ENCODE peak calls at places on chromosome 14, in nine cellular contexts. H is GM06990; E is HT-29; Z is NCI-H1417; D is stomach; C is hepatic stellate cell; I is psoas muscle; L is GM12865; V is activated T-cell treated with anti-CD3 and anti-CD28 coated beads, Interleukin-2, amount 50 U/mL, for 72 hours. F is an unnamed sample.

GRCh38 chr14:41419709-41420108 is 187.0 kb upstream of the LRFN5 start:
- DNase-seq in D (no peak), H (no peak), V (no peak), I (no peak), E (no peak), Z (no peak), C (no peak), L (no peak), F (no peak)

GRCh38 chr14:23930742-23931141 is 22.8 kb upstream of the DHRS4 start:
- DNase-seq in L (no peak), Z (no peak), V (no peak), C (peak), E (no peak), H (no peak), D (no peak), I (no peak), F (peak)

GRCh38 chr14:103740991-103741689 is 25.5 kb downstream of the ZFYVE21 start:
- DNase-seq in Z (no peak), L (no peak), H (no peak), I (no peak), D (no peak), V (no peak), E (no peak), C (no peak), F (no peak)

GRCh38 chr14:70641548-70642312 is at the start of gene TTC9:
- DNase-seq in I (peak), Z (peak), E (no peak), H (peak), C (peak), V (peak), D (peak), L (no peak), F (peak)

GRCh38 chr14:36281309-36281708 is 39.1 kb downstream of the MBIP start:
- DNase-seq in V (no peak), E (no peak), D (no peak), C (no peak), L (no peak), I (no peak), H (no peak), Z (no peak), F (no peak)

GRCh38 chr14:31479026-31479425 is 8.8 kb downstream of the GPR33 start:
- DNase-seq in E (no peak), H (no peak), V (no peak), C (no peak), I (no peak), D (no peak), L (no peak), Z (no peak), F (no peak)

GRCh38 chr14:75547552-75548250 is 25.4 kb downstream of the BATF start:
- DNase-seq in H (no peak), V (no peak), C (no peak), Z (no peak), I (no peak), L (no peak), E (no peak), D (no peak), F (no peak)

GRCh38 chr14:45716506-45716905 is 463.5 kb upstream of the MIS18BP1 start:
- DNase-seq in V (no peak), Z (peak), D (no peak), E (peak), C (no peak), I (no peak), H (no peak), L (peak), F (no peak)

GRCh38 chr14:89004195-89004594 is 179.7 kb downstream of the TTC8 start:
- DNase-seq in E (no peak), H (no peak), V (no peak), L (no peak), I (no peak), C (no peak), Z (no peak), D (no peak), F (peak)

GRCh38 chr14:94517248-94517640 is 8.0 kb upstream of the SERPINA12 start:
- DNase-seq in D (no peak), C (no peak), I (no peak), L (no peak), Z (no peak), H (no peak), V (no peak), E (no peak), F (no peak)

GRCh38 chr14:72472845-72473244 is 421.1 kb downstream of the DPF3 start:
- DNase-seq in H (no peak), C (no peak), E (no peak), L (no peak), I (no peak), D (no peak), Z (no peak), V (no peak), F (no peak)

GRCh38 chr14:105251920-105252319 is 3.6 kb downstream of the BTBD6 start:
- DNase-seq in E (no peak), I (no peak), V (no peak), L (no peak), H (no peak), Z (no peak), D (no peak), C (no peak), F (no peak)

GRCh38 chr14:31024042-31024480 is 1.4 kb upstream of the AP4S1 start:
- DNase-seq in C (no peak), E (no peak), D (no peak), V (no peak), H (no peak), Z (no peak), L (no peak), I (no peak), F (no peak)

GRCh38 chr14:102510616-102511520 is 1.3 kb upstream of the ANKRD9 start:
- DNase-seq in V (peak), I (no peak), H (peak), L (no peak), Z (peak), E (peak), C (no peak), D (peak), F (no peak)

GRCh38 chr14:83004456-83005006 is 1470.9 kb upstream of the SEL1L start:
- DNase-seq in E (no peak), I (no peak), C (no peak), V (no peak), Z (no peak), H (no peak), L (no peak), D (no peak), F (no peak)

GRCh38 chr14:101071493-101071891 is 168.0 kb upstream of the RTL1 start:
- DNase-seq in D (peak), E (no peak), I (no peak), V (no peak), C (no peak), Z (peak), H (no peak), L (no peak), F (no peak)